ENCODE peak calls at places on chromosomes 3 and 15, in eight cellular contexts. Y, Q, X, H, T, G, O and N are unnamed samples.
A peak's percentile ranks its signal among the peaks of the same experiment; 100 is the strongest.

GRCh38 chr3:133441867-133442270 is 42.0 kb downstream of the BFSP2 start:
- DNase-seq in Y (no peak), Q (no peak), X (peak; percentile 26), H (no peak), T (no peak), G (no peak), O (no peak), N (no peak)

GRCh38 chr15:61227269-61228024 is 1.7 kb downstream of the RORA start:
- DNase-seq in Y (peak; percentile 62), Q (no peak), X (no peak), H (peak; percentile 65), T (no peak), G (no peak), O (no peak), N (peak; percentile 4)

GRCh38 chr15:73335471-73335870 is 33.3 kb downstream of the HCN4 start:
- DNase-seq in Y (no peak), Q (no peak), X (no peak), H (no peak), T (no peak), G (no peak), O (no peak), N (no peak)

GRCh38 chr3:71304684-71305083 is 278.8 kb downstream of the FOXP1 start:
- DNase-seq in Y (no peak), Q (no peak), X (no peak), H (peak; percentile 65), T (no peak), G (no peak), O (no peak), N (no peak)

GRCh38 chr15:98888839-98889479 is 118.6 kb downstream of the PGPEP1L start:
- DNase-seq in Y (no peak), Q (no peak), X (no peak), H (peak; percentile 68), T (no peak), G (no peak), O (no peak), N (peak; percentile 59)

GRCh38 chr15:25798207-25798931 is 64.8 kb downstream of the ATP10A start:
- DNase-seq in Y (no peak), Q (no peak), X (no peak), H (peak; percentile 51), T (no peak), G (no peak), O (no peak), N (no peak)

GRCh38 chr15:51736646-51737537 is 563 bp downstream of the LYSMD2 start:
- DNase-seq in Y (peak; percentile 35), Q (peak; percentile 25), X (peak; percentile 66), H (no peak), T (no peak), G (no peak), O (no peak), N (no peak)

GRCh38 chr15:60407406-60407805 is 9.6 kb upstream of the ANXA2 start:
- DNase-seq in Y (peak; percentile 96), Q (no peak), X (no peak), H (peak; percentile 92), T (no peak), G (peak; percentile 91), O (no peak), N (peak; percentile 77)

GRCh38 chr3:31704651-31705179 is 172.0 kb downstream of the STT3B start:
- DNase-seq in Y (peak; percentile 42), Q (no peak), X (peak; percentile 43), H (peak; percentile 76), T (peak; percentile 81), G (peak; percentile 75), O (peak; percentile 55), N (peak; percentile 79)

GRCh38 chr15:73368301-73369072 is at the start of gene HCN4:
- DNase-seq in Y (no peak), Q (no peak), X (no peak), H (no peak), T (no peak), G (no peak), O (no peak), N (no peak)

GRCh38 chr3:183210862-183211341 is 42.2 kb upstream of the B3GNT5 start:
- DNase-seq in Y (no peak), Q (no peak), X (peak; percentile 50), H (no peak), T (no peak), G (no peak), O (no peak), N (peak; percentile 50)

GRCh38 chr15:60326824-60327654 is 70.7 kb downstream of the ANXA2 start:
- DNase-seq in Y (peak; percentile 45), Q (no peak), X (peak; percentile 7), H (peak; percentile 60), T (no peak), G (no peak), O (peak; percentile 47), N (peak; percentile 36)

GRCh38 chr3:11522953-11523792 is 120.5 kb downstream of the VGLL4 start:
- DNase-seq in Y (peak; percentile 49), Q (no peak), X (no peak), H (peak; percentile 30), T (no peak), G (no peak), O (no peak), N (no peak)

GRCh38 chr3:43859766-43860165 is 169.0 kb downstream of the ABHD5 start:
- DNase-seq in Y (no peak), Q (no peak), X (no peak), H (no peak), T (no peak), G (no peak), O (no peak), N (no peak)

GRCh38 chr3:31934018-31934417 is 47.0 kb downstream of the OSBPL10 start:
- DNase-seq in Y (no peak), Q (no peak), X (no peak), H (no peak), T (peak; percentile 42), G (no peak), O (no peak), N (no peak)

GRCh38 chr3:189563841-189564563 is 67.2 kb upstream of the TP63 start:
- DNase-seq in Y (peak; percentile 83), Q (no peak), X (peak; percentile 42), H (peak; percentile 91), T (peak; percentile 46), G (peak; percentile 65), O (no peak), N (peak; percentile 68)

GRCh38 chr15:27532358-27532757 is 561.4 kb downstream of the GABRG3 start:
- DNase-seq in Y (no peak), Q (no peak), X (no peak), H (no peak), T (no peak), G (no peak), O (no peak), N (no peak)

GRCh38 chr3:193983846-193984245 is 152.1 kb upstream of the HES1 start:
- DNase-seq in Y (no peak), Q (no peak), X (no peak), H (no peak), T (no peak), G (no peak), O (no peak), N (no peak)

GRCh38 chr3:114454592-114455251 is 160.9 kb downstream of the TIGIT start:
- DNase-seq in Y (no peak), Q (no peak), X (no peak), H (peak; percentile 34), T (no peak), G (no peak), O (no peak), N (no peak)

GRCh38 chr15:87604857-87605446 is 651.6 kb downstream of the NTRK3 start:
- DNase-seq in Y (peak; percentile 10), Q (no peak), X (peak; percentile 13), H (no peak), T (no peak), G (no peak), O (no peak), N (no peak)

GRCh38 chr3:188568750-188569149 is 414.8 kb downstream of the LPP start:
- DNase-seq in Y (no peak), Q (no peak), X (no peak), H (no peak), T (no peak), G (no peak), O (no peak), N (no peak)